ENCODE peak calls at places on chromosomes 3 and 15, in ten cellular contexts. N is NCI-H146, V is fibroblast of gingiva, F is NCI-H1930, U is mucosa of descending colon, I is cortex of kidney, S is bronchial epithelial cell, T is fibroblast of the conjunctiva, H is activated T-helper 1 cell treated with Interleukin-2 at 50 U/mL for 16 hours, B is GM12865. A is an unnamed sample.

GRCh38 chr3:14452676-14453367 is 50.4 kb downstream of the SLC6A6 start:
- DNase-seq in I (no peak), B (no peak), U (peak; percentile 85), N (peak; percentile 92), H (no peak), V (peak; percentile 99), S (peak; percentile 91), T (peak; percentile 98), F (peak; percentile 46), A (no peak)

GRCh38 chr15:48667701-48668100 is 22.2 kb upstream of the FBN1 start:
- DNase-seq in N (no peak), B (no peak), V (peak; percentile 76), F (no peak), T (no peak), S (no peak), I (no peak), U (no peak), H (no peak), A (no peak)

GRCh38 chr15:99951471-99951870 is 218.2 kb upstream of the LYSMD4 start:
- DNase-seq in F (no peak), I (no peak), S (no peak), T (no peak), H (no peak), N (no peak), B (no peak), U (no peak), V (no peak), A (no peak)

GRCh38 chr15:66894986-66895780 is 170.2 kb upstream of the SMAD3 start:
- DNase-seq in H (no peak), N (no peak), T (no peak), S (peak; percentile 43), B (no peak), I (no peak), V (no peak), U (no peak), F (no peak), A (no peak)

GRCh38 chr15:82995938-82996337 is 9.9 kb downstream of the RAMAC start:
- DNase-seq in B (no peak), I (no peak), U (no peak), S (no peak), N (no peak), F (no peak), V (no peak), T (no peak), H (no peak), A (no peak)

GRCh38 chr3:190013943-190014924 is 106.5 kb downstream of the P3H2 start:
- DNase-seq in I (no peak), B (peak; percentile 78), U (no peak), V (no peak), F (no peak), N (no peak), T (no peak), H (no peak), S (peak; percentile 62), A (no peak)

GRCh38 chr3:14200841-14201240 is 22.2 kb downstream of the LSM3 start:
- DNase-seq in I (no peak), N (no peak), F (no peak), H (no peak), S (peak; percentile 50), T (no peak), B (no peak), V (no peak), U (no peak), A (no peak)

GRCh38 chr3:14767245-14767593 is 51.5 kb upstream of the FGD5 start:
- DNase-seq in V (no peak), S (no peak), U (no peak), N (no peak), T (no peak), H (no peak), I (no peak), F (no peak), B (no peak), A (no peak)

GRCh38 chr15:39273805-39274411 is 307.0 kb upstream of the THBS1 start:
- DNase-seq in T (no peak), V (peak; percentile 44), U (peak; percentile 41), S (peak; percentile 78), H (no peak), I (no peak), N (peak; percentile 84), F (no peak), B (no peak), A (no peak)

GRCh38 chr3:172020763-172021162 is 18.6 kb upstream of the FNDC3B start:
- DNase-seq in T (no peak), B (no peak), F (no peak), V (no peak), S (no peak), I (no peak), H (no peak), U (no peak), N (no peak), A (no peak)

A was measured in cerebellar nuclear complex.